ENCODE peak calls at places on chromosome 4, in four cellular contexts. One of them, this sample, is unnamed.

GRCh38 chr4:54384563-54384962 is 155.5 kb downstream of the PDGFRA start:
- DNase-seq in NT2/D1: no peak
- DNase-seq in HCEC 1CT: peak; percentile 4
- DNase-seq in hepatocyte: peak; percentile 34
- DNase-seq in this sample: peak; percentile 42

GRCh38 chr4:157739237-157739636 is 433.6 kb downstream of the GASK1B start:
- DNase-seq in HCEC 1CT: peak; percentile 65
- DNase-seq in NT2/D1: no peak
- DNase-seq in hepatocyte: no peak
- DNase-seq in this sample: peak; percentile 10

GRCh38 chr4:55635760-55636621 is at the start of gene NMU:
- DNase-seq in hepatocyte: peak; percentile 67
- DNase-seq in HCEC 1CT: no peak
- DNase-seq in NT2/D1: no peak
- DNase-seq in this sample: peak; percentile 70

GRCh38 chr4:7811536-7812190 is 128.0 kb downstream of the AFAP1 start:
- DNase-seq in hepatocyte: peak; percentile 58
- DNase-seq in HCEC 1CT: peak; percentile 71
- DNase-seq in NT2/D1: no peak
- DNase-seq in this sample: no peak

GRCh38 chr4:102825261-102826071 is 1.9 kb downstream of the UBE2D3 start:
- DNase-seq in NT2/D1: no peak
- DNase-seq in hepatocyte: peak; percentile 51
- DNase-seq in HCEC 1CT: peak; percentile 57
- DNase-seq in this sample: peak; percentile 81

GRCh38 chr4:138007572-138007971 is 234.6 kb downstream of the SLC7A11 start:
- DNase-seq in HCEC 1CT: peak; percentile 1
- DNase-seq in NT2/D1: no peak
- DNase-seq in hepatocyte: no peak
- DNase-seq in this sample: no peak

GRCh38 chr4:181528570-181529184 is 714.5 kb upstream of the TENM3 start:
- DNase-seq in HCEC 1CT: peak; percentile 41
- DNase-seq in hepatocyte: peak; percentile 88
- DNase-seq in NT2/D1: peak; percentile 61
- DNase-seq in this sample: peak; percentile 81

GRCh38 chr4:107564326-107564725 is 155.7 kb downstream of the PAPSS1 start:
- DNase-seq in NT2/D1: no peak
- DNase-seq in HCEC 1CT: no peak
- DNase-seq in hepatocyte: no peak
- DNase-seq in this sample: peak; percentile 65

GRCh38 chr4:154617820-154618317 is 5.4 kb upstream of the FGG start:
- DNase-seq in NT2/D1: no peak
- DNase-seq in HCEC 1CT: no peak
- DNase-seq in hepatocyte: no peak
- DNase-seq in this sample: no peak

GRCh38 chr4:45741897-45742296 is 382.0 kb downstream of the GABRG1 start:
- DNase-seq in NT2/D1: no peak
- DNase-seq in HCEC 1CT: no peak
- DNase-seq in hepatocyte: peak; percentile 18
- DNase-seq in this sample: no peak

GRCh38 chr4:16225681-16225995 is 633 bp downstream of the TAPT1 start:
- DNase-seq in NT2/D1: no peak
- DNase-seq in HCEC 1CT: no peak
- DNase-seq in hepatocyte: no peak
- DNase-seq in this sample: no peak

GRCh38 chr4:27217261-27217769 is 356.7 kb downstream of the STIM2 start:
- DNase-seq in HCEC 1CT: peak; percentile 3
- DNase-seq in NT2/D1: no peak
- DNase-seq in hepatocyte: no peak
- DNase-seq in this sample: no peak

GRCh38 chr4:1154523-1155182 is 17.7 kb downstream of the SPON2 start:
- DNase-seq in NT2/D1: no peak
- DNase-seq in HCEC 1CT: no peak
- DNase-seq in hepatocyte: no peak
- DNase-seq in this sample: no peak

GRCh38 chr4:110088670-110089069 is 109.7 kb downstream of the ELOVL6 start:
- DNase-seq in hepatocyte: no peak
- DNase-seq in NT2/D1: no peak
- DNase-seq in HCEC 1CT: no peak
- DNase-seq in this sample: peak; percentile 55

GRCh38 chr4:60313616-60314015 is 886.5 kb upstream of the ADGRL3 start:
- DNase-seq in hepatocyte: no peak
- DNase-seq in HCEC 1CT: no peak
- DNase-seq in NT2/D1: no peak
- DNase-seq in this sample: no peak

GRCh38 chr4:51831133-51831532 is 11.8 kb upstream of the DCUN1D4 start:
- DNase-seq in HCEC 1CT: no peak
- DNase-seq in NT2/D1: no peak
- DNase-seq in hepatocyte: peak; percentile 67
- DNase-seq in this sample: peak; percentile 67